ENCODE peak calls at places on chromosome 3, in six cellular contexts. F is A549; L is lower lobe of right lung; O is CD8-positive, alpha-beta memory T cell; K is heart right ventricle; M is colonic mucosa. S is an unnamed sample. For H3K4me1, the result is how much of the 10 kb centered on the place peaks cover.

GRCh38 chr3:115638991-115639390 is 15.7 kb downstream of the GAP43 start:
- DNase-seq in F (no peak), L (no peak), O (no peak), K (no peak), M (no peak), S (no peak)

GRCh38 chr3:67516496-67516895 is 137.9 kb downstream of the SUCLG2 start:
- DNase-seq in F (no peak), L (no peak), O (no peak), K (no peak), M (no peak), S (no peak)

GRCh38 chr3:65851827-65852226 is 186.9 kb downstream of the MAGI1 start:
- DNase-seq in F (no peak), L (no peak), O (no peak), K (no peak), M (no peak), S (no peak)

GRCh38 chr3:97694876-97695275 is 69.7 kb upstream of the ARL6 start:
- DNase-seq in F (no peak), L (no peak), O (no peak), K (no peak), M (no peak), S (no peak)

GRCh38 chr3:32018723-32019564 is 37.4 kb downstream of the ZNF860 start:
- DNase-seq in F (peak), L (no peak), O (no peak), K (peak), M (no peak), S (no peak)

GRCh38 chr3:113573728-113574127 is 41.4 kb downstream of the SIDT1 start:
- DNase-seq in F (peak), L (no peak), O (no peak), K (no peak), M (no peak), S (no peak)

GRCh38 chr3:157001561-157001960 is 158.4 kb downstream of the CCNL1 start:
- DNase-seq in F (no peak), L (no peak), O (no peak), K (no peak), M (no peak), S (no peak)

GRCh38 chr3:16090013-16090412 is 84.5 kb upstream of the GALNT15 start:
- DNase-seq in F (peak), L (no peak), O (no peak), K (no peak), M (no peak), S (no peak)

GRCh38 chr3:32510075-32510724 is 7.5 kb upstream of the CMTM6 start:
- DNase-seq in F (peak), L (no peak), O (peak), K (peak), M (peak), S (peak)

GRCh38 chr3:103977417-103977816 is 1389.3 kb upstream of the ALCAM start:
- DNase-seq in F (no peak), L (no peak), O (no peak), K (no peak), M (no peak), S (no peak)

GRCh38 chr3:115019900-115020299 is 127.2 kb downstream of the ZBTB20 start:
- DNase-seq in F (no peak), L (no peak), O (no peak), K (no peak), M (no peak), S (peak)

GRCh38 chr3:129565902-129566301 is 22.9 kb downstream of the H1-8 start:
- DNase-seq in F (no peak), L (no peak), O (no peak), K (no peak), M (no peak), S (no peak)

GRCh38 chr3:104460477-104461406 is 906.0 kb upstream of the ALCAM start:
- DNase-seq in F (no peak), L (no peak), O (no peak), K (no peak), M (no peak), S (no peak)

GRCh38 chr3:19206540-19206939 is 58.2 kb downstream of the KCNH8 start:
- DNase-seq in F (no peak), L (no peak), O (no peak), K (no peak), M (no peak), S (no peak)

GRCh38 chr3:165181556-165181955 is 14.6 kb downstream of the SLITRK3 start:
- DNase-seq in F (no peak), L (no peak), O (no peak), K (no peak), M (no peak), S (no peak)

GRCh38 chr3:44114142-44114541 is 127.5 kb upstream of the TOPAZ1 start:
- DNase-seq in F (peak), L (no peak), O (peak), K (peak), M (peak), S (no peak)

GRCh38 chr3:73070675-73071575 is 9.5 kb downstream of the EBLN2 start:
- DNase-seq in F (no peak), L (no peak), O (no peak), K (no peak), M (no peak), S (no peak)

GRCh38 chr3:38840987-38841386 is 25.0 kb upstream of the SCN10A start:
- DNase-seq in F (no peak), L (no peak), O (no peak), K (no peak), M (no peak), S (no peak)

GRCh38 chr3:196320110-196320509 is 2.1 kb upstream of the DYNLT2B start:
- DNase-seq in F (no peak), L (peak), O (no peak), K (no peak), M (no peak), S (no peak)

GRCh38 chr3:72275296-72275820 is 490.4 kb upstream of the PROK2 start:
- DNase-seq in F (no peak), L (no peak), O (no peak), K (no peak), M (no peak), S (no peak)

GRCh38 chr3:32469151-32469874 is 33.3 kb downstream of the CMTM6 start:
- DNase-seq in F (no peak), L (no peak), O (no peak), K (no peak), M (no peak), S (no peak)

GRCh38 chr3:64796597-64796996 is 108.8 kb upstream of the ADAMTS9 start:
- DNase-seq in F (no peak), L (no peak), O (no peak), K (no peak), M (no peak), S (no peak)

GRCh38 chr3:2655229-2655701 is 454.9 kb downstream of the IL5RA start:
- DNase-seq in F (no peak), L (no peak), O (no peak), K (no peak), M (no peak), S (no peak)

GRCh38 chr3:107897471-107898180 is 193.2 kb downstream of the CD47 start:
- DNase-seq in F (no peak), L (no peak), O (no peak), K (no peak), M (no peak), S (no peak)

GRCh38 chr3:29144807-29145206 is 136.1 kb upstream of the RBMS3 start:
- DNase-seq in F (peak), L (no peak), O (no peak), K (peak), M (no peak), S (no peak)

GRCh38 chr3:50502584-50503423 is 630 bp downstream of the CACNA2D2 start:
- DNase-seq in F (no peak), L (no peak), O (no peak), K (no peak), M (no peak), S (no peak)

GRCh38 chr3:173748140-173748539 is 350.6 kb downstream of the NLGN1 start:
- DNase-seq in F (no peak), L (no peak), O (no peak), K (no peak), M (no peak), S (no peak)

GRCh38 chr3:157071744-157072525 is 88.0 kb downstream of the CCNL1 start:
- DNase-seq in F (no peak), L (no peak), O (no peak), K (no peak), M (no peak), S (no peak)

GRCh38 chr3:169548194-169548593 is 115.3 kb downstream of the MECOM start:
- DNase-seq in F (no peak), L (no peak), O (no peak), K (no peak), M (no peak), S (no peak)

GRCh38 chr3:99126291-99126690 is 224.8 kb upstream of the DCBLD2 start:
- DNase-seq in F (no peak), L (no peak), O (no peak), K (no peak), M (no peak), S (no peak)

GRCh38 chr3:98012974-98013373 is 22.1 kb downstream of the GABRR3 start:
- DNase-seq in F (peak), L (no peak), O (no peak), K (no peak), M (no peak), S (no peak)

GRCh38 chr3:131218196-131218595 is 163.4 kb upstream of the NUDT16 start:
- DNase-seq in F (no peak), L (no peak), O (no peak), K (no peak), M (no peak), S (no peak)

GRCh38 chr3:183555541-183556081 is at the start of gene KLHL6:
- DNase-seq in F (no peak), L (peak), O (peak), K (peak), M (peak), S (peak)

DNA sequence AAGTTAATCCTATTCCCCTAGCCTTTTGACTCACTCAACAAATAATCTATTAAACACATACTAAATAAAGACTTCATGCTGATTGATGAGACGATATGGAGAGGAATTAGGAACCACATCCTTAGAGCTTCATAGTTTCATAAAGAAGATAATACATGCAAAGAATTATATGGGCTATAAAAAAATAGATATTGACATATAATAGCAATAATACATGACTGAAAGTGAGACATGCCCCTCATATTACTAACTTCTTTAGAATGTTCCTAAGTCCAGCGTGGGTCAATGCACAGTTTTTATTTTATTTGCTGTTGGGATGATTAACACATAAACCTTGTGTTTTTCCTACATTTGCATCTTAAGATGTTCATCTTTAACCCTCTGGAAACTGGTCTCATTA is 32.2 kb downstream of the SUCNR1 start:
- DNase-seq in F (no peak), L (no peak), O (no peak), K (no peak), M (no peak), S (no peak)
- H3K4me3 ChIP-seq in F (no peak), L (no peak), O (no peak), K (no peak), M (no peak), S (no peak)

DNA sequence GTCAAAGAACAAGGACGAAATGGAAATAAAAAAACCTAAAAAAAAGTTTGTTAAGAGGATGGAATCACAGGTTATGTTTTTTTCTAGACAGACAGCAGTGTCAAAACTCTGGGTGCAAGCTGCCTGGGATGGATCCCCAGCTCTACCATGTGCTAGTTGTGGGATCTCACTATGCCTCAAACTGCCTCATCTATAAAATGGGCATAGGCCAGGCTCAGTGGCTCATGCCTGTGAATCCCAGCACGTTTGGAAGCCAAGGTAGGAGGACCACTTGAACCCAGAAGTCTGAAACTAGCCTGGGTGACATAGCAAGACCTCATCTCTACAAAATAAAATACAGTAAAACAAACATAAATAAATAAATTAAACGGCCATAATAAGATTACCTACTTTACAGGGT is 4.6 kb downstream of the PLD1 start:
- DNase-seq in F (no peak), L (no peak), O (no peak), K (no peak), M (no peak), S (no peak)
- H3K4me1 ChIP-seq in F (half or more), L (half or more), O (under half), K (under half), M (under half), S (under half)

GRCh38 chr3:60073228-60073627 is 1023.4 kb upstream of the CFAP20DC start:
- DNase-seq in F (no peak), L (no peak), O (no peak), K (no peak), M (no peak), S (no peak)
- H3K4me3 ChIP-seq in F (no peak), L (no peak), O (peak), K (no peak), M (no peak), S (no peak)

GRCh38 chr3:52194541-52195296 is 3.2 kb upstream of the ALAS1 start:
- DNase-seq in F (no peak), L (peak), O (no peak), K (peak), M (peak), S (peak)

GRCh38 chr3:52195297-52195597 is 2.7 kb upstream of the ALAS1 start:
- DNase-seq in F (no peak), L (no peak), O (no peak), K (no peak), M (no peak), S (no peak)

GRCh38 chr3:52196977-52197376 is 983 bp upstream of the ALAS1 start:
- DNase-seq in F (peak), L (peak), O (no peak), K (no peak), M (peak), S (peak)

GRCh38 chr3:52197499-52197841 is 490 bp upstream of the ALAS1 start:
- DNase-seq in F (no peak), L (no peak), O (no peak), K (no peak), M (no peak), S (no peak)

DNA sequence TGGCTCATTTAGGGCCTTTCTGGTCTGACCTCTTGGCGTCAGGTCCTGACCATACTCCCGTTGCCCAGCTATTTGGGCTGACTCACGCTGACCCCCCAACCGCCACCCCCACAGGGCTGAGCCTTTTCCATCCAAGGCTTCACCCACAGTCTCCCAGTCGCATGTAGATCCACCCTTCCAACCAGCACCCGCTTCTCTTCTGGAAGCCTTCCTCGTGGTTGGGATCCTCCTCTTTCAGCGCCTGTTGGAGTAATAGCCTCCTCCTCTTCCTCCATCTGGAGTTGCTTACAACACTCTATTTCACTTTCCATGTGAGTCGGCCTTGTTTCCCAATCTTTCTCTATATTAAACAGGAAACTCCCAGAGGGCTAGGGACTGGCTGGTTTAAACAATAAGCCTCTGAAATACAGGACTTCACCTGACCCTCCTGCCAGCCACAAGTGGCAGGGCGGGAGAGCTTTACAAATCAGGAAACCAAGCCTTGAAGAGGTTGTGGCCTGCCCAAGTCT is 2.1 kb upstream of the ALAS1 start:
- DNase-seq in F (no peak), L (peak), O (no peak), K (no peak), M (peak), S (no peak)
- H3K4me1 ChIP-seq in F (under half), L (half or more), O (under half), K (under half), M (under half), S (under half)

DNA sequence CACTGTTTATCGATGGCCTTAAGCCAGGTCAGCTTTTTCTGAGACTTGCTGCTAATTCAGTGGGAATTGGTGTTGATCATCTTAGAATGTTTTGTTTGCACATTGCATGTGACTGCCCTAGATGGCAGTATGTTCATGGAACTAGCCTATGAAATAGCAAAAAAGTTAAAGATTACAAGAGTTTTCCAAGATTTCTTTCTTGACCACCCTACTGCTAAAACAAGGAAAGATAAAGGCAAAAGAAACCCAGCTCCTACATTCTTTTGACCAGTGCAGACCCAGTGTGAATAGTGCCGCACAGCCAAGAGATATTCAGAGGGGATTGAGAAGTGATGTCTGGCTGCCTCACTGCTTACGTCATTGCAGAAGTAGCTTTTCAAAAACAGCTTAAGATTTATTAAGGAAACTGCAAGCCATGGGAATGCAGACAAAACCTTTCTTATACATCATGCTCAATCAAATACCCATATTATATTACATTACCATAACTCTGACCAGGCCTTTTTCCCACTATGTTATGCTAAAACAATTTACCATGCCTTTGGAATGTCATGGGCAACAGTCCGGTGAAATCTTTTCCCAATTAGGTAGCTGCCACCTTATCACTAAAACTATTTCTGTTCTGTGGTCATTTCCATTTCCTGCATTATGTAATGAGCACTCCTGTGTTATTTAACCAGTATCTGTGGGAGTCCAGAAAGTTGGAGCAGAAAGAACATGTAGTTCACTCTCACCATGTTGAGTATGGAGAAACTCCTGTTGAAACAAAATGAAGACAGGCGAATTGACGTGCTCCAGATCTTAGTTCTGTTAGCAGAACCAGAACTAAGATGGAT is 6.0 kb downstream of the PHLDB2 start:
- DNase-seq in F (peak), L (no peak), O (no peak), K (peak), M (no peak), S (no peak)
- H3K4me3 ChIP-seq in F (no peak), L (no peak), O (no peak), K (peak), M (no peak), S (no peak)

GRCh38 chr3:127255516-127255915 is 32.3 kb downstream of the PRR20G start:
- DNase-seq in F (no peak), L (no peak), O (no peak), K (no peak), M (no peak), S (no peak)
- H3K4me1 ChIP-seq in F (under half), L (under half), O (under half), K (under half), M (under half), S (under half)

DNA sequence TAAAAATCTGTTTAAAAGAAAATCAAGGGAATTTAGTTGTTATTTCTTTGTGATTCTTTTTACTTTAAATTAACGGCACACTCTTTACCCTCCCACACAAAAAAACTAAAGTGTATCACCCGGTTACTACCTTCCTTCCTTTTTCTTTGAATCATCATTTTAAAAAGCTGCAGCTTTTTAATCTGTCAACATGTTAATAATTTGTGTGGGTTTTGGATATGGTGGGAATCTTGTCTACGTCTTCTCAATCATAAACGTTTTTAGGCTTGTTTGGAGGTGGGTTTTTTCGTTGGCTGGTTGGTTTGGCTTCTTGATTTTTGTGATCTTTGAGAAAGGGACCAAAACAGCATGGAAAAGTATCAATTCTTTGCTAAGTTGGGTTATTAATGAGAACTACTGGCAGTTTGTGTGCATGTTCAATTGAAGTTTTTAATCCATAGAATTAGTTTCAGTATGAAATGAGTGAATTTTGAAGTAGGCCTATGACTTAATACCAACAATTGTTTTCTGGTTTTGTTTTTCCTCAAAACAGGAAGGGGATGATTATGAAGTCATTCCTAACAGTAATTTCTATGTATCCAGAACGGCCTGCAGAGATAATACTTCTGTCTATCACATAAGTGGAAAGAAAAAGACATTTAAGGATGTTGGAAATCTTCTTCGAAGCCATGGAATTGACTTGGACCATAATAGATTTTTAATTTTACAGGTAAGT is 4.5 kb downstream of the SMC4 start:
- DNase-seq in F (no peak), L (no peak), O (no peak), K (no peak), M (no peak), S (no peak)
- H3K4me3 ChIP-seq in F (peak), L (peak), O (no peak), K (no peak), M (no peak), S (no peak)

S was measured in mucosa of descending colon.